ENCODE peak calls at places on chromosomes 1 and 21, in four cellular contexts. M is HepG2, C is H1, P is K562. N is an unnamed sample.

GRCh38 chr1:248627971-248628844 is 6.7 kb downstream of the OR2T11 start:
- DNase-seq in M (no peak), C (no peak), P (no peak), N (no peak)

GRCh38 chr21:37447288-37447936 is 80.8 kb downstream of the DYRK1A start:
- DNase-seq in M (no peak), C (no peak), P (no peak), N (no peak)

GRCh38 chr1:234564035-234565029 is 45.6 kb downstream of the IRF2BP2 start:
- DNase-seq in M (peak), C (no peak), P (no peak), N (peak)

GRCh38 chr1:53541761-53542550 is 82.8 kb downstream of the DMRTB1 start:
- DNase-seq in M (no peak), C (no peak), P (peak), N (peak)

GRCh38 chr1:10730985-10731384 is 65.5 kb downstream of the CASZ1 start:
- DNase-seq in M (peak), C (no peak), P (no peak), N (peak)

GRCh38 chr1:27141266-27142003 is 13.5 kb downstream of the SLC9A1 start:
- DNase-seq in M (no peak), C (no peak), P (no peak), N (no peak)

GRCh38 chr1:229889031-229889517 is 178.0 kb upstream of the GALNT2 start:
- DNase-seq in M (no peak), C (peak), P (no peak), N (no peak)

GRCh38 chr1:45299981-45300668 is 26.6 kb upstream of the HPDL start:
- DNase-seq in M (peak), C (peak), P (peak), N (peak)

GRCh38 chr1:157045251-157046218 is at the start of gene ARHGEF11:
- DNase-seq in M (peak), C (peak), P (peak), N (peak)
- TF ChIP-seq MAX in M (no peak), C (no peak), P (no peak), N (no peak)

DNA sequence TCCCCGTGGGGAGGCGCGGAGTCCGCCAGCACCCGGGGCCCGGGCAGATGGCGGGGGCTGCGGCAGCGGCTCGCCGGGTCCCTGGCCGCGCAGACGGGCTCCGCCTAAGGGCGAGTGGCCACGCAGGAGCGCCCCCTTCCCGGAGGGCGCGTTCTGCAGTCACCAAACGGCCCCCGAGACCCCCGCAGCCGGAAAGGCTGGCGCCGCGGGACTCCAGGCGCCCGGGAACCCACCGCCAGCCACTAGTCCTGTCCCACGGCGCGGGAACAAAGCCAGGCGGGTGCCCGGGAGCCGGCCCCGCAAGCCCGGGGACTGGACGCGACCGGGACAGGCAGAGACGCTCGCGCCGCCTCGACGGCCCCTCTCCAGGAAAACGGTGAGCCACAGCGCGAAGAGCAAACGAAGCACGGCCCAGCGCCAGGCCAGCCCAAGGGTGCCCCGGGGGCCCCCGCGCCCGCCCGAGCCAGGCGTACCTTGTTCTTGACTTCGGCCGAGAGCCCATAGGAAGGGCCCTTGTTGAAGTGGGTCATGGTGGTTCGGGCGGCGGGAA is 470 bp downstream of the CNN3 start:
- DNase-seq in M (peak), C (peak), P (no peak), N (no peak)
- TF ChIP-seq CEBPB in M (no peak), C (no peak), P (no peak), N (no peak)

GRCh38 chr1:89260042-89260441 is 12.6 kb downstream of the GBP5 start:
- DNase-seq in M (no peak), C (no peak), P (no peak), N (no peak)

GRCh38 chr1:89260575-89261275 is 11.9 kb downstream of the GBP5 start:
- DNase-seq in M (no peak), C (no peak), P (no peak), N (no peak)

GRCh38 chr1:89254658-89255287 is 17.9 kb downstream of the GBP5 start:
- DNase-seq in M (no peak), C (no peak), P (no peak), N (no peak)

GRCh38 chr1:89259283-89259971 is 13.2 kb downstream of the GBP5 start:
- DNase-seq in M (no peak), C (no peak), P (no peak), N (no peak)

GRCh38 chr1:89257036-89257435 is 15.6 kb downstream of the GBP5 start:
- DNase-seq in M (no peak), C (no peak), P (no peak), N (no peak)
- TF ChIP-seq FOSL1 in M (no peak), C (no peak), P (no peak), N (no peak)

GRCh38 chr1:114011796-114012195 is 32.5 kb downstream of the OLFML3 start:
- DNase-seq in M (no peak), C (no peak), P (no peak), N (no peak)

GRCh38 chr1:114009393-114009792 is 30.1 kb downstream of the OLFML3 start:
- DNase-seq in M (peak), C (no peak), P (no peak), N (no peak)

GRCh38 chr1:114010433-114011184 is 31.3 kb downstream of the OLFML3 start:
- DNase-seq in M (no peak), C (no peak), P (no peak), N (no peak)

DNA sequence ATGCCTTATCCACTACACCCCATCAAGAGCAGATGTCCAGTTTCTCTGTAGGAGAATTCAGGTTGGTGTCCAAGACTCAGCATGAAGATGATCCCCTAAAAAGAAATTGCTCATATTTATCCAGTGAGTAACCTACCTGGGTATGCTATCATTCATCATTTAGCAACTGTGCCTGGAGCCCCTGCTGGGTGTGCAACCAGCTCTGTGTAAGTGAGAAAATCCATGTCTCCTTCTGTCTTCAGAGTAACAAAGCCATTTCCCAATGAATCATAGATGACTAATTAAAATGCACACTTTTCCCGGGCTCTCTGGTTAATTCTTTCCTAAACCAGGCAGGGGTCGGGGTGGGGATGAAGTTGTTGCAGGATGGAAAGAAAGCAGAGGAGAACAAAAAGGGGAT is 35.8 kb downstream of the OLFML3 start:
- DNase-seq in M (no peak), C (no peak), P (no peak), N (peak)
- TF ChIP-seq MAX in M (no peak), C (no peak), P (no peak), N (no peak)

DNA sequence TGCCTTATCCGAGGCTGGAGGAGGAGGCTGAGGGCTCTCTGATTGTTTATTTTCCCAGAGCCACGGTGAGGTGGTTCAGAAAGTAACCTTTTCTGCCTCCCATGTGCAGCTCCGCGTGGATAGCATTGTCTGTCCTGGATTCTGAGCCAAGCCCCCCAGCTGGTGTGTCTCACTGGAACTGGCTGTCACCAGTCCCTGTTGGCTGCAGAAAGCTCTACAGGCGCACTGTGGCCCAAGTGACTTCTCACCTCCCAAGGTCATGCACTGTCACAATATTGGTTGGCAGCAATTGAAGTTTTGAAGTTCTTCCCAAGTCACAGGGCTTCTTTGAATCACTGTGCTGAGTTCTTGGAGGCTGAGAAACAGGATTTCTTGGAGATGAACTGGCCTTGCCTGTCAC is 8.2 kb downstream of the BMP8A start:
- DNase-seq in M (peak), C (no peak), P (no peak), N (no peak)
- TF ChIP-seq CEBPB in M (no peak), C (no peak), P (no peak), N (no peak)

GRCh38 chr21:45940091-45940490 is 41.5 kb upstream of the COL6A1 start:
- DNase-seq in M (no peak), C (no peak), P (no peak), N (no peak)
- TF ChIP-seq FOSL1 in M (no peak), C (no peak), P (no peak), N (no peak)

GRCh38 chr1:62299426-62300200 is 19.6 kb downstream of the KANK4 start:
- DNase-seq in M (peak), C (no peak), P (no peak), N (no peak)

GRCh38 chr1:62295921-62296451 is 23.2 kb downstream of the KANK4 start:
- DNase-seq in M (no peak), C (no peak), P (no peak), N (no peak)

GRCh38 chr1:62288224-62288623 is 31.0 kb downstream of the KANK4 start:
- DNase-seq in M (peak), C (no peak), P (no peak), N (no peak)

GRCh38 chr1:62288669-62289068 is 30.6 kb downstream of the KANK4 start:
- DNase-seq in M (no peak), C (no peak), P (no peak), N (no peak)

DNA sequence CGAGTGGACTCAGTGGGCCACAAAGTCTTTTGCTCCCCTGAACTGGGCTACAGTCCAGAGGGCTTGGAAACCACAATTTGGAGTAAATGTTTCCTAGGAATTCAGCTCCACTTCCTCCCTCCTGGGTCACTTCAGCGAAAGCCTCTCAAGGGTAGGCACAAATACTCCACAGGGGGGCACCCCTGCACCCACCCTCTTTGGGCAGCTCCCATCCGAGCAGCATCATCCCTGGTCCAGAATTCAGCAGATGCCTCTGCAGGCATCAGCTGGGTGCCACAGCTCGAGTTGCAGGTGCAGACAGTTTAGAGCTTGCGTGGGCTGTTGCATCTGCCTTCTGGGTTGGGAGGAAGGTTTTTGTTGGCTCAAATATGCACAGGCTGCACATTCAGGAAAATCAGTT is 25.0 kb downstream of the KANK4 start:
- DNase-seq in M (peak), C (no peak), P (peak), N (peak)
- TF ChIP-seq MAX in M (no peak), C (no peak), P (no peak), N (no peak)

DNA sequence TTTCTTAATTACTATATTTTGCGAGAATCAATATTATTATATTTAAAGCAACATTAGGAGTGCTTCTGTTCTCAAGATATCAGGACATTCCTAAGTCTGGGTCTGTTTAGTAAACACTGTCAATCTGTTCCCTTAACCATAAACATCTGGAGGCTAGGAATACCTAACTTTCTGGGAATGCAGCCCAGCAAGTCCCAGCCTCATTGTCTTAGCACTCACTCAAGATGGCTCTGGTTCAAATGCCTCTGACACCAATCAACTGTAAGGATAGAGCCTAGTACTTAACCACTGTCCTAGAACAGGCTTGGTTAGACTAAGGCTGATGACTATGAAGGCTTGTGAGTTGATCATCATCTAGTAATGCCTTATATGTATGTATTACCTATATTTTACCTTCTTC is 61.5 kb downstream of the TNN start:
- DNase-seq in M (no peak), C (no peak), P (no peak), N (no peak)
- TF ChIP-seq CEBPB in M (no peak), C (no peak), P (no peak), N (no peak)

GRCh38 chr1:243482237-243483022 is 226.6 kb downstream of the SDCCAG8 start:
- DNase-seq in M (no peak), C (peak), P (no peak), N (no peak)
- TF ChIP-seq FOSL1 in M (no peak), C (no peak), P (no peak), N (no peak)

N was measured in HCT116.